ENCODE peak calls at places on chromosomes 16 and 17, in five cellular contexts. One of them, this sample, is unnamed.

GRCh38 chr17:40915721-40916256 is 21.7 kb downstream of the KRT23 start:
- DNase-seq in H9: no peak
- DNase-seq in nucleus accumbens: no peak
- DNase-seq in posterior cingulate gyrus: no peak
- DNase-seq in A549: no peak
- DNase-seq in this sample: no peak

GRCh38 chr16:84044108-84044488 is 1.5 kb upstream of the SLC38A8 start:
- DNase-seq in A549: peak; percentile 42
- DNase-seq in H9: peak; percentile 68
- DNase-seq in posterior cingulate gyrus: peak; percentile 11
- DNase-seq in nucleus accumbens: no peak
- DNase-seq in this sample: peak; percentile 3

GRCh38 chr16:83470406-83470805 is 337.4 kb upstream of the HSBP1 start:
- DNase-seq in A549: no peak
- DNase-seq in H9: peak; percentile 1
- DNase-seq in nucleus accumbens: no peak
- DNase-seq in posterior cingulate gyrus: no peak
- DNase-seq in this sample: no peak

GRCh38 chr16:4937782-4938682 is 1.1 kb upstream of the PPL start:
- DNase-seq in H9: no peak
- DNase-seq in nucleus accumbens: no peak
- DNase-seq in A549: no peak
- DNase-seq in posterior cingulate gyrus: no peak
- DNase-seq in this sample: no peak

GRCh38 chr17:45170976-45171337 is 9.3 kb downstream of the HEXIM2 start:
- DNase-seq in A549: peak; percentile 76
- DNase-seq in nucleus accumbens: peak; percentile 9
- DNase-seq in H9: peak; percentile 38
- DNase-seq in posterior cingulate gyrus: peak; percentile 48
- DNase-seq in this sample: peak; percentile 78

GRCh38 chr17:7894866-7895265 is 6.3 kb downstream of the CHD3 start:
- DNase-seq in posterior cingulate gyrus: no peak
- DNase-seq in H9: peak; percentile 8
- DNase-seq in A549: no peak
- DNase-seq in nucleus accumbens: no peak
- DNase-seq in this sample: no peak

GRCh38 chr16:15993946-15994665 is 44.7 kb downstream of the ABCC1 start:
- DNase-seq in A549: no peak
- DNase-seq in nucleus accumbens: no peak
- DNase-seq in posterior cingulate gyrus: no peak
- DNase-seq in H9: no peak
- DNase-seq in this sample: no peak

GRCh38 chr16:90078594-90078895 is 1.4 kb upstream of the PRDM7 start:
- DNase-seq in A549: no peak
- DNase-seq in nucleus accumbens: no peak
- DNase-seq in posterior cingulate gyrus: no peak
- DNase-seq in H9: no peak
- DNase-seq in this sample: no peak

GRCh38 chr17:78670850-78671291 is 93.7 kb upstream of the DNAH17 start:
- DNase-seq in posterior cingulate gyrus: no peak
- DNase-seq in A549: no peak
- DNase-seq in nucleus accumbens: no peak
- DNase-seq in H9: no peak
- DNase-seq in this sample: no peak

GRCh38 chr16:50496990-50497389 is 51.2 kb upstream of the NKD1 start:
- DNase-seq in nucleus accumbens: no peak
- DNase-seq in A549: no peak
- DNase-seq in H9: no peak
- DNase-seq in posterior cingulate gyrus: no peak
- DNase-seq in this sample: no peak

GRCh38 chr17:61699032-61699431 is 108.0 kb upstream of the NACA2 start:
- DNase-seq in nucleus accumbens: no peak
- DNase-seq in A549: no peak
- DNase-seq in posterior cingulate gyrus: no peak
- DNase-seq in H9: no peak
- DNase-seq in this sample: no peak

GRCh38 chr17:79997004-79997673 is 38.5 kb downstream of the TBC1D16 start:
- DNase-seq in H9: no peak
- DNase-seq in nucleus accumbens: no peak
- DNase-seq in A549: no peak
- DNase-seq in posterior cingulate gyrus: no peak
- DNase-seq in this sample: no peak

GRCh38 chr17:59785091-59785799 is 77.8 kb downstream of the VMP1 start:
- DNase-seq in H9: no peak
- DNase-seq in nucleus accumbens: no peak
- DNase-seq in posterior cingulate gyrus: no peak
- DNase-seq in A549: no peak
- DNase-seq in this sample: no peak

GRCh38 chr17:58513913-58514794 is at the start of gene MTMR4:
- DNase-seq in H9: peak; percentile 97
- DNase-seq in posterior cingulate gyrus: peak; percentile 81
- DNase-seq in A549: peak; percentile 84
- DNase-seq in nucleus accumbens: peak; percentile 57
- DNase-seq in this sample: no peak

GRCh38 chr16:13453325-13453724 is 466.6 kb upstream of the ERCC4 start:
- DNase-seq in H9: no peak
- DNase-seq in A549: no peak
- DNase-seq in nucleus accumbens: no peak
- DNase-seq in posterior cingulate gyrus: no peak
- DNase-seq in this sample: no peak

GRCh38 chr17:15257316-15257925 is 7.7 kb downstream of the PMP22 start:
- DNase-seq in posterior cingulate gyrus: peak; percentile 84
- DNase-seq in nucleus accumbens: peak; percentile 89
- DNase-seq in A549: peak; percentile 74
- DNase-seq in H9: peak; percentile 90
- DNase-seq in this sample: peak; percentile 60

GRCh38 chr17:20203021-20203420 is 193.9 kb downstream of the SPECC1 start:
- DNase-seq in A549: no peak
- DNase-seq in nucleus accumbens: no peak
- DNase-seq in H9: no peak
- DNase-seq in posterior cingulate gyrus: no peak
- DNase-seq in this sample: no peak

GRCh38 chr16:56534847-56535383 is 15.1 kb upstream of the BBS2 start:
- DNase-seq in A549: no peak
- DNase-seq in nucleus accumbens: no peak
- DNase-seq in H9: no peak
- DNase-seq in posterior cingulate gyrus: no peak
- DNase-seq in this sample: no peak

GRCh38 chr16:81626181-81626674 is 152.9 kb upstream of the PLCG2 start:
- DNase-seq in posterior cingulate gyrus: no peak
- DNase-seq in nucleus accumbens: no peak
- DNase-seq in H9: no peak
- DNase-seq in A549: no peak
- DNase-seq in this sample: no peak

GRCh38 chr16:27449434-27450188 is 47.6 kb downstream of the IL21R start:
- DNase-seq in H9: no peak
- DNase-seq in A549: no peak
- DNase-seq in posterior cingulate gyrus: no peak
- DNase-seq in nucleus accumbens: no peak
- DNase-seq in this sample: no peak

GRCh38 chr16:17416461-17417221 is 54.1 kb downstream of the XYLT1 start:
- DNase-seq in A549: no peak
- DNase-seq in H9: peak; percentile 56
- DNase-seq in nucleus accumbens: no peak
- DNase-seq in posterior cingulate gyrus: no peak
- DNase-seq in this sample: no peak

GRCh38 chr16:60064026-60064425 is 1329.9 kb upstream of the GOT2 start:
- DNase-seq in H9: no peak
- DNase-seq in A549: no peak
- DNase-seq in posterior cingulate gyrus: no peak
- DNase-seq in nucleus accumbens: no peak
- DNase-seq in this sample: no peak

GRCh38 chr17:2158011-2158410 is 103.1 kb downstream of the HIC1 start:
- DNase-seq in A549: no peak
- DNase-seq in nucleus accumbens: no peak
- DNase-seq in H9: no peak
- DNase-seq in posterior cingulate gyrus: no peak
- DNase-seq in this sample: peak; percentile 86

GRCh38 chr17:28540231-28540630 is 12.2 kb downstream of the UNC119 start:
- DNase-seq in H9: no peak
- DNase-seq in posterior cingulate gyrus: no peak
- DNase-seq in nucleus accumbens: no peak
- DNase-seq in A549: no peak
- DNase-seq in this sample: no peak

GRCh38 chr17:45227631-45228120 is 6.0 kb downstream of the FMNL1 start:
- DNase-seq in H9: no peak
- DNase-seq in nucleus accumbens: no peak
- DNase-seq in posterior cingulate gyrus: no peak
- DNase-seq in A549: no peak
- DNase-seq in this sample: no peak

GRCh38 chr17:1908699-1909309 is 79.0 kb downstream of the RPA1 start:
- DNase-seq in nucleus accumbens: peak; percentile 34
- DNase-seq in A549: peak; percentile 85
- DNase-seq in H9: peak; percentile 78
- DNase-seq in posterior cingulate gyrus: no peak
- DNase-seq in this sample: peak; percentile 54

GRCh38 chr16:27237229-27238015 is 31.1 kb downstream of the NSMCE1 start:
- DNase-seq in posterior cingulate gyrus: no peak
- DNase-seq in A549: no peak
- DNase-seq in H9: no peak
- DNase-seq in nucleus accumbens: no peak
- DNase-seq in this sample: no peak

GRCh38 chr16:17467923-17468540 is 2.7 kb downstream of the XYLT1 start:
- DNase-seq in A549: peak; percentile 26
- DNase-seq in nucleus accumbens: peak; percentile 45
- DNase-seq in posterior cingulate gyrus: peak; percentile 68
- DNase-seq in H9: peak; percentile 78
- DNase-seq in this sample: peak; percentile 57

GRCh38 chr17:38329808-38330730 is 13.7 kb downstream of the GPR179 start:
- DNase-seq in A549: no peak
- DNase-seq in H9: peak; percentile 35
- DNase-seq in nucleus accumbens: no peak
- DNase-seq in posterior cingulate gyrus: no peak
- DNase-seq in this sample: no peak

GRCh38 chr16:76634847-76635697 is 357.9 kb downstream of the CNTNAP4 start:
- DNase-seq in posterior cingulate gyrus: no peak
- DNase-seq in H9: no peak
- DNase-seq in A549: no peak
- DNase-seq in nucleus accumbens: no peak
- DNase-seq in this sample: no peak

GRCh38 chr16:49700928-49701685 is 154.8 kb downstream of the ZNF423 start:
- DNase-seq in A549: no peak
- DNase-seq in nucleus accumbens: no peak
- DNase-seq in H9: no peak
- DNase-seq in posterior cingulate gyrus: no peak
- DNase-seq in this sample: no peak

GRCh38 chr17:67718325-67718941 is 697 bp downstream of the NOL11 start:
- DNase-seq in posterior cingulate gyrus: no peak
- DNase-seq in H9: peak; percentile 43
- DNase-seq in A549: peak; percentile 55
- DNase-seq in nucleus accumbens: peak; percentile 37
- DNase-seq in this sample: no peak

GRCh38 chr17:75088902-75089417 is 1.2 kb downstream of the SLC16A5 start:
- DNase-seq in A549: peak; percentile 77
- DNase-seq in H9: peak; percentile 78
- DNase-seq in posterior cingulate gyrus: no peak
- DNase-seq in nucleus accumbens: no peak
- DNase-seq in this sample: no peak